ENCODE peak calls at places on chromosomes 16 and 17, in eight cellular contexts. One of them, this sample, is unnamed.

GRCh38 chr17:36980281-36980761 is 31.6 kb downstream of the AATF start:
- DNase-seq in CD8-positive, alpha-beta memory T cell: no peak
- DNase-seq in ovary: no peak
- DNase-seq in activated CD8-positive, alpha-beta memory T cell treated with anti-CD3 and anti-CD28 coated beads, Interleukin-2, amount 50 U/mL, for 48 hours: no peak
- DNase-seq in stimulated activated CD4-positive, alpha-beta T cell treated with anti-CD3 and anti-CD28 coated beads, Interleukin-1b, Interleukin-23, amount 100 ng/mL, for 1 hour: no peak
- DNase-seq in cardiac muscle cell: peak
- DNase-seq in NCI-H1436: no peak
- DNase-seq in brain microvascular endothelial cell: peak
- DNase-seq in this sample: no peak

GRCh38 chr16:77273815-77274214 is 74.6 kb downstream of the SYCE1L start:
- DNase-seq in CD8-positive, alpha-beta memory T cell: no peak
- DNase-seq in ovary: no peak
- DNase-seq in activated CD8-positive, alpha-beta memory T cell treated with anti-CD3 and anti-CD28 coated beads, Interleukin-2, amount 50 U/mL, for 48 hours: no peak
- DNase-seq in stimulated activated CD4-positive, alpha-beta T cell treated with anti-CD3 and anti-CD28 coated beads, Interleukin-1b, Interleukin-23, amount 100 ng/mL, for 1 hour: no peak
- DNase-seq in cardiac muscle cell: peak
- DNase-seq in NCI-H1436: peak
- DNase-seq in brain microvascular endothelial cell: no peak
- DNase-seq in this sample: no peak

GRCh38 chr16:24568392-24568791 is 29.0 kb downstream of the RBBP6 start:
- DNase-seq in CD8-positive, alpha-beta memory T cell: no peak
- DNase-seq in ovary: no peak
- DNase-seq in activated CD8-positive, alpha-beta memory T cell treated with anti-CD3 and anti-CD28 coated beads, Interleukin-2, amount 50 U/mL, for 48 hours: no peak
- DNase-seq in stimulated activated CD4-positive, alpha-beta T cell treated with anti-CD3 and anti-CD28 coated beads, Interleukin-1b, Interleukin-23, amount 100 ng/mL, for 1 hour: no peak
- DNase-seq in cardiac muscle cell: peak
- DNase-seq in NCI-H1436: no peak
- DNase-seq in brain microvascular endothelial cell: no peak
- DNase-seq in this sample: no peak

GRCh38 chr17:76554131-76554530 is 14.3 kb downstream of the PRCD start:
- DNase-seq in CD8-positive, alpha-beta memory T cell: no peak
- DNase-seq in ovary: no peak
- DNase-seq in activated CD8-positive, alpha-beta memory T cell treated with anti-CD3 and anti-CD28 coated beads, Interleukin-2, amount 50 U/mL, for 48 hours: no peak
- DNase-seq in stimulated activated CD4-positive, alpha-beta T cell treated with anti-CD3 and anti-CD28 coated beads, Interleukin-1b, Interleukin-23, amount 100 ng/mL, for 1 hour: no peak
- DNase-seq in cardiac muscle cell: no peak
- DNase-seq in NCI-H1436: no peak
- DNase-seq in brain microvascular endothelial cell: no peak
- DNase-seq in this sample: no peak

GRCh38 chr16:87507351-87508069 is 14.7 kb upstream of the ZCCHC14 start:
- DNase-seq in CD8-positive, alpha-beta memory T cell: no peak
- DNase-seq in ovary: no peak
- DNase-seq in activated CD8-positive, alpha-beta memory T cell treated with anti-CD3 and anti-CD28 coated beads, Interleukin-2, amount 50 U/mL, for 48 hours: no peak
- DNase-seq in stimulated activated CD4-positive, alpha-beta T cell treated with anti-CD3 and anti-CD28 coated beads, Interleukin-1b, Interleukin-23, amount 100 ng/mL, for 1 hour: no peak
- DNase-seq in cardiac muscle cell: peak
- DNase-seq in NCI-H1436: no peak
- DNase-seq in brain microvascular endothelial cell: no peak
- DNase-seq in this sample: no peak

GRCh38 chr17:37720989-37721388 is 23.9 kb downstream of the HNF1B start:
- DNase-seq in CD8-positive, alpha-beta memory T cell: no peak
- DNase-seq in ovary: no peak
- DNase-seq in activated CD8-positive, alpha-beta memory T cell treated with anti-CD3 and anti-CD28 coated beads, Interleukin-2, amount 50 U/mL, for 48 hours: no peak
- DNase-seq in stimulated activated CD4-positive, alpha-beta T cell treated with anti-CD3 and anti-CD28 coated beads, Interleukin-1b, Interleukin-23, amount 100 ng/mL, for 1 hour: no peak
- DNase-seq in cardiac muscle cell: no peak
- DNase-seq in NCI-H1436: no peak
- DNase-seq in brain microvascular endothelial cell: no peak
- DNase-seq in this sample: no peak

GRCh38 chr17:42670199-42670924 is 6.4 kb downstream of the PLEKHH3 start:
- DNase-seq in CD8-positive, alpha-beta memory T cell: peak
- DNase-seq in ovary: peak
- DNase-seq in activated CD8-positive, alpha-beta memory T cell treated with anti-CD3 and anti-CD28 coated beads, Interleukin-2, amount 50 U/mL, for 48 hours: peak
- DNase-seq in stimulated activated CD4-positive, alpha-beta T cell treated with anti-CD3 and anti-CD28 coated beads, Interleukin-1b, Interleukin-23, amount 100 ng/mL, for 1 hour: no peak
- DNase-seq in cardiac muscle cell: no peak
- DNase-seq in NCI-H1436: no peak
- DNase-seq in brain microvascular endothelial cell: no peak
- DNase-seq in this sample: no peak

GRCh38 chr16:75204410-75204758 is 2.6 kb downstream of the CTRB2 start:
- DNase-seq in CD8-positive, alpha-beta memory T cell: no peak
- DNase-seq in ovary: no peak
- DNase-seq in activated CD8-positive, alpha-beta memory T cell treated with anti-CD3 and anti-CD28 coated beads, Interleukin-2, amount 50 U/mL, for 48 hours: no peak
- DNase-seq in stimulated activated CD4-positive, alpha-beta T cell treated with anti-CD3 and anti-CD28 coated beads, Interleukin-1b, Interleukin-23, amount 100 ng/mL, for 1 hour: no peak
- DNase-seq in cardiac muscle cell: no peak
- DNase-seq in NCI-H1436: no peak
- DNase-seq in brain microvascular endothelial cell: no peak
- DNase-seq in this sample: no peak

GRCh38 chr16:73002836-73003235 is 45.1 kb downstream of the ZFHX3 start:
- DNase-seq in CD8-positive, alpha-beta memory T cell: no peak
- DNase-seq in ovary: no peak
- DNase-seq in activated CD8-positive, alpha-beta memory T cell treated with anti-CD3 and anti-CD28 coated beads, Interleukin-2, amount 50 U/mL, for 48 hours: no peak
- DNase-seq in stimulated activated CD4-positive, alpha-beta T cell treated with anti-CD3 and anti-CD28 coated beads, Interleukin-1b, Interleukin-23, amount 100 ng/mL, for 1 hour: no peak
- DNase-seq in cardiac muscle cell: no peak
- DNase-seq in NCI-H1436: no peak
- DNase-seq in brain microvascular endothelial cell: no peak
- DNase-seq in this sample: no peak

GRCh38 chr16:11097782-11098167 is 153.4 kb downstream of the CLEC16A start:
- DNase-seq in CD8-positive, alpha-beta memory T cell: no peak
- DNase-seq in ovary: no peak
- DNase-seq in activated CD8-positive, alpha-beta memory T cell treated with anti-CD3 and anti-CD28 coated beads, Interleukin-2, amount 50 U/mL, for 48 hours: no peak
- DNase-seq in stimulated activated CD4-positive, alpha-beta T cell treated with anti-CD3 and anti-CD28 coated beads, Interleukin-1b, Interleukin-23, amount 100 ng/mL, for 1 hour: no peak
- DNase-seq in cardiac muscle cell: no peak
- DNase-seq in NCI-H1436: no peak
- DNase-seq in brain microvascular endothelial cell: no peak
- DNase-seq in this sample: no peak

GRCh38 chr17:36721560-36722120 is 120.3 kb downstream of the MRM1 start:
- DNase-seq in CD8-positive, alpha-beta memory T cell: no peak
- DNase-seq in ovary: no peak
- DNase-seq in activated CD8-positive, alpha-beta memory T cell treated with anti-CD3 and anti-CD28 coated beads, Interleukin-2, amount 50 U/mL, for 48 hours: no peak
- DNase-seq in stimulated activated CD4-positive, alpha-beta T cell treated with anti-CD3 and anti-CD28 coated beads, Interleukin-1b, Interleukin-23, amount 100 ng/mL, for 1 hour: no peak
- DNase-seq in cardiac muscle cell: no peak
- DNase-seq in NCI-H1436: peak
- DNase-seq in brain microvascular endothelial cell: no peak
- DNase-seq in this sample: no peak

GRCh38 chr16:86945166-86945900 is 367.0 kb downstream of the FOXL1 start:
- DNase-seq in CD8-positive, alpha-beta memory T cell: no peak
- DNase-seq in ovary: no peak
- DNase-seq in activated CD8-positive, alpha-beta memory T cell treated with anti-CD3 and anti-CD28 coated beads, Interleukin-2, amount 50 U/mL, for 48 hours: no peak
- DNase-seq in stimulated activated CD4-positive, alpha-beta T cell treated with anti-CD3 and anti-CD28 coated beads, Interleukin-1b, Interleukin-23, amount 100 ng/mL, for 1 hour: no peak
- DNase-seq in cardiac muscle cell: no peak
- DNase-seq in NCI-H1436: no peak
- DNase-seq in brain microvascular endothelial cell: no peak
- DNase-seq in this sample: no peak

GRCh38 chr16:73289232-73289631 is 241.3 kb upstream of the ZFHX3 start:
- DNase-seq in CD8-positive, alpha-beta memory T cell: no peak
- DNase-seq in ovary: no peak
- DNase-seq in activated CD8-positive, alpha-beta memory T cell treated with anti-CD3 and anti-CD28 coated beads, Interleukin-2, amount 50 U/mL, for 48 hours: no peak
- DNase-seq in stimulated activated CD4-positive, alpha-beta T cell treated with anti-CD3 and anti-CD28 coated beads, Interleukin-1b, Interleukin-23, amount 100 ng/mL, for 1 hour: no peak
- DNase-seq in cardiac muscle cell: no peak
- DNase-seq in NCI-H1436: no peak
- DNase-seq in brain microvascular endothelial cell: no peak
- DNase-seq in this sample: no peak

GRCh38 chr17:61389670-61390478 is 9.8 kb upstream of the TBX2 start:
- DNase-seq in CD8-positive, alpha-beta memory T cell: no peak
- DNase-seq in ovary: no peak
- DNase-seq in activated CD8-positive, alpha-beta memory T cell treated with anti-CD3 and anti-CD28 coated beads, Interleukin-2, amount 50 U/mL, for 48 hours: peak
- DNase-seq in stimulated activated CD4-positive, alpha-beta T cell treated with anti-CD3 and anti-CD28 coated beads, Interleukin-1b, Interleukin-23, amount 100 ng/mL, for 1 hour: no peak
- DNase-seq in cardiac muscle cell: peak
- DNase-seq in NCI-H1436: no peak
- DNase-seq in brain microvascular endothelial cell: no peak
- DNase-seq in this sample: no peak

GRCh38 chr17:70144260-70144846 is 25.0 kb upstream of the KCNJ2 start:
- DNase-seq in CD8-positive, alpha-beta memory T cell: no peak
- DNase-seq in ovary: no peak
- DNase-seq in activated CD8-positive, alpha-beta memory T cell treated with anti-CD3 and anti-CD28 coated beads, Interleukin-2, amount 50 U/mL, for 48 hours: no peak
- DNase-seq in stimulated activated CD4-positive, alpha-beta T cell treated with anti-CD3 and anti-CD28 coated beads, Interleukin-1b, Interleukin-23, amount 100 ng/mL, for 1 hour: no peak
- DNase-seq in cardiac muscle cell: peak
- DNase-seq in NCI-H1436: no peak
- DNase-seq in brain microvascular endothelial cell: no peak
- DNase-seq in this sample: no peak

GRCh38 chr16:87686697-87687570 is 78.9 kb downstream of the KLHDC4 start:
- DNase-seq in CD8-positive, alpha-beta memory T cell: no peak
- DNase-seq in ovary: no peak
- DNase-seq in activated CD8-positive, alpha-beta memory T cell treated with anti-CD3 and anti-CD28 coated beads, Interleukin-2, amount 50 U/mL, for 48 hours: no peak
- DNase-seq in stimulated activated CD4-positive, alpha-beta T cell treated with anti-CD3 and anti-CD28 coated beads, Interleukin-1b, Interleukin-23, amount 100 ng/mL, for 1 hour: no peak
- DNase-seq in cardiac muscle cell: peak
- DNase-seq in NCI-H1436: no peak
- DNase-seq in brain microvascular endothelial cell: no peak
- DNase-seq in this sample: no peak

GRCh38 chr17:47072881-47073280 is 93.8 kb upstream of the RPRML start:
- DNase-seq in CD8-positive, alpha-beta memory T cell: no peak
- DNase-seq in ovary: no peak
- DNase-seq in activated CD8-positive, alpha-beta memory T cell treated with anti-CD3 and anti-CD28 coated beads, Interleukin-2, amount 50 U/mL, for 48 hours: no peak
- DNase-seq in stimulated activated CD4-positive, alpha-beta T cell treated with anti-CD3 and anti-CD28 coated beads, Interleukin-1b, Interleukin-23, amount 100 ng/mL, for 1 hour: no peak
- DNase-seq in cardiac muscle cell: no peak
- DNase-seq in NCI-H1436: no peak
- DNase-seq in brain microvascular endothelial cell: no peak
- DNase-seq in this sample: no peak

GRCh38 chr16:87666919-87667318 is 64.6 kb downstream of the JPH3 start:
- DNase-seq in CD8-positive, alpha-beta memory T cell: no peak
- DNase-seq in ovary: no peak
- DNase-seq in activated CD8-positive, alpha-beta memory T cell treated with anti-CD3 and anti-CD28 coated beads, Interleukin-2, amount 50 U/mL, for 48 hours: no peak
- DNase-seq in stimulated activated CD4-positive, alpha-beta T cell treated with anti-CD3 and anti-CD28 coated beads, Interleukin-1b, Interleukin-23, amount 100 ng/mL, for 1 hour: no peak
- DNase-seq in cardiac muscle cell: no peak
- DNase-seq in NCI-H1436: no peak
- DNase-seq in brain microvascular endothelial cell: no peak
- DNase-seq in this sample: no peak

GRCh38 chr17:48027322-48027981 is 10.1 kb downstream of the COPZ2 start:
- DNase-seq in CD8-positive, alpha-beta memory T cell: no peak
- DNase-seq in ovary: no peak
- DNase-seq in activated CD8-positive, alpha-beta memory T cell treated with anti-CD3 and anti-CD28 coated beads, Interleukin-2, amount 50 U/mL, for 48 hours: no peak
- DNase-seq in stimulated activated CD4-positive, alpha-beta T cell treated with anti-CD3 and anti-CD28 coated beads, Interleukin-1b, Interleukin-23, amount 100 ng/mL, for 1 hour: no peak
- DNase-seq in cardiac muscle cell: no peak
- DNase-seq in NCI-H1436: no peak
- DNase-seq in brain microvascular endothelial cell: no peak
- DNase-seq in this sample: no peak

GRCh38 chr16:66552288-66553143 is at the start of gene CKLF:
- DNase-seq in CD8-positive, alpha-beta memory T cell: peak
- DNase-seq in ovary: peak
- DNase-seq in activated CD8-positive, alpha-beta memory T cell treated with anti-CD3 and anti-CD28 coated beads, Interleukin-2, amount 50 U/mL, for 48 hours: peak
- DNase-seq in stimulated activated CD4-positive, alpha-beta T cell treated with anti-CD3 and anti-CD28 coated beads, Interleukin-1b, Interleukin-23, amount 100 ng/mL, for 1 hour: peak
- DNase-seq in cardiac muscle cell: peak
- DNase-seq in NCI-H1436: peak
- DNase-seq in brain microvascular endothelial cell: peak
- DNase-seq in this sample: peak

GRCh38 chr16:11740567-11740966 is 2.1 kb downstream of the TXNDC11 start:
- DNase-seq in CD8-positive, alpha-beta memory T cell: no peak
- DNase-seq in ovary: no peak
- DNase-seq in activated CD8-positive, alpha-beta memory T cell treated with anti-CD3 and anti-CD28 coated beads, Interleukin-2, amount 50 U/mL, for 48 hours: no peak
- DNase-seq in stimulated activated CD4-positive, alpha-beta T cell treated with anti-CD3 and anti-CD28 coated beads, Interleukin-1b, Interleukin-23, amount 100 ng/mL, for 1 hour: no peak
- DNase-seq in cardiac muscle cell: no peak
- DNase-seq in NCI-H1436: peak
- DNase-seq in brain microvascular endothelial cell: no peak
- DNase-seq in this sample: no peak

GRCh38 chr17:55410722-55411462 is 10.7 kb downstream of the MMD start:
- DNase-seq in CD8-positive, alpha-beta memory T cell: no peak
- DNase-seq in ovary: no peak
- DNase-seq in activated CD8-positive, alpha-beta memory T cell treated with anti-CD3 and anti-CD28 coated beads, Interleukin-2, amount 50 U/mL, for 48 hours: no peak
- DNase-seq in stimulated activated CD4-positive, alpha-beta T cell treated with anti-CD3 and anti-CD28 coated beads, Interleukin-1b, Interleukin-23, amount 100 ng/mL, for 1 hour: no peak
- DNase-seq in cardiac muscle cell: peak
- DNase-seq in NCI-H1436: no peak
- DNase-seq in brain microvascular endothelial cell: no peak
- DNase-seq in this sample: no peak

GRCh38 chr16:85074225-85074914 is 37.9 kb downstream of the CIBAR2 start:
- DNase-seq in CD8-positive, alpha-beta memory T cell: no peak
- DNase-seq in ovary: no peak
- DNase-seq in activated CD8-positive, alpha-beta memory T cell treated with anti-CD3 and anti-CD28 coated beads, Interleukin-2, amount 50 U/mL, for 48 hours: no peak
- DNase-seq in stimulated activated CD4-positive, alpha-beta T cell treated with anti-CD3 and anti-CD28 coated beads, Interleukin-1b, Interleukin-23, amount 100 ng/mL, for 1 hour: no peak
- DNase-seq in cardiac muscle cell: no peak
- DNase-seq in NCI-H1436: no peak
- DNase-seq in brain microvascular endothelial cell: no peak
- DNase-seq in this sample: no peak

GRCh38 chr16:88385831-88386815 is 3.4 kb downstream of the ZNF469 start:
- DNase-seq in CD8-positive, alpha-beta memory T cell: peak
- DNase-seq in ovary: peak
- DNase-seq in activated CD8-positive, alpha-beta memory T cell treated with anti-CD3 and anti-CD28 coated beads, Interleukin-2, amount 50 U/mL, for 48 hours: no peak
- DNase-seq in stimulated activated CD4-positive, alpha-beta T cell treated with anti-CD3 and anti-CD28 coated beads, Interleukin-1b, Interleukin-23, amount 100 ng/mL, for 1 hour: no peak
- DNase-seq in cardiac muscle cell: no peak
- DNase-seq in NCI-H1436: no peak
- DNase-seq in brain microvascular endothelial cell: no peak
- DNase-seq in this sample: no peak

GRCh38 chr17:81941484-81942166 is 4.5 kb upstream of the PYCR1 start:
- DNase-seq in CD8-positive, alpha-beta memory T cell: no peak
- DNase-seq in ovary: no peak
- DNase-seq in activated CD8-positive, alpha-beta memory T cell treated with anti-CD3 and anti-CD28 coated beads, Interleukin-2, amount 50 U/mL, for 48 hours: no peak
- DNase-seq in stimulated activated CD4-positive, alpha-beta T cell treated with anti-CD3 and anti-CD28 coated beads, Interleukin-1b, Interleukin-23, amount 100 ng/mL, for 1 hour: no peak
- DNase-seq in cardiac muscle cell: no peak
- DNase-seq in NCI-H1436: no peak
- DNase-seq in brain microvascular endothelial cell: no peak
- DNase-seq in this sample: no peak

GRCh38 chr16:68644715-68645493 is at the start of gene CDH3:
- DNase-seq in CD8-positive, alpha-beta memory T cell: no peak
- DNase-seq in ovary: peak
- DNase-seq in activated CD8-positive, alpha-beta memory T cell treated with anti-CD3 and anti-CD28 coated beads, Interleukin-2, amount 50 U/mL, for 48 hours: no peak
- DNase-seq in stimulated activated CD4-positive, alpha-beta T cell treated with anti-CD3 and anti-CD28 coated beads, Interleukin-1b, Interleukin-23, amount 100 ng/mL, for 1 hour: no peak
- DNase-seq in cardiac muscle cell: peak
- DNase-seq in NCI-H1436: peak
- DNase-seq in brain microvascular endothelial cell: no peak
- DNase-seq in this sample: no peak

GRCh38 chr16:9437115-9437514 is 345.7 kb downstream of the HAPSTR1 start:
- DNase-seq in CD8-positive, alpha-beta memory T cell: no peak
- DNase-seq in ovary: no peak
- DNase-seq in activated CD8-positive, alpha-beta memory T cell treated with anti-CD3 and anti-CD28 coated beads, Interleukin-2, amount 50 U/mL, for 48 hours: no peak
- DNase-seq in stimulated activated CD4-positive, alpha-beta T cell treated with anti-CD3 and anti-CD28 coated beads, Interleukin-1b, Interleukin-23, amount 100 ng/mL, for 1 hour: no peak
- DNase-seq in cardiac muscle cell: no peak
- DNase-seq in NCI-H1436: no peak
- DNase-seq in brain microvascular endothelial cell: no peak
- DNase-seq in this sample: no peak

GRCh38 chr17:29376667-29377268 is 13.4 kb upstream of the TAOK1 start:
- DNase-seq in CD8-positive, alpha-beta memory T cell: no peak
- DNase-seq in ovary: no peak
- DNase-seq in activated CD8-positive, alpha-beta memory T cell treated with anti-CD3 and anti-CD28 coated beads, Interleukin-2, amount 50 U/mL, for 48 hours: no peak
- DNase-seq in stimulated activated CD4-positive, alpha-beta T cell treated with anti-CD3 and anti-CD28 coated beads, Interleukin-1b, Interleukin-23, amount 100 ng/mL, for 1 hour: no peak
- DNase-seq in cardiac muscle cell: peak
- DNase-seq in NCI-H1436: no peak
- DNase-seq in brain microvascular endothelial cell: peak
- DNase-seq in this sample: peak

GRCh38 chr16:82701302-82702022 is 74.7 kb downstream of the CDH13 start:
- DNase-seq in CD8-positive, alpha-beta memory T cell: no peak
- DNase-seq in ovary: no peak
- DNase-seq in activated CD8-positive, alpha-beta memory T cell treated with anti-CD3 and anti-CD28 coated beads, Interleukin-2, amount 50 U/mL, for 48 hours: no peak
- DNase-seq in stimulated activated CD4-positive, alpha-beta T cell treated with anti-CD3 and anti-CD28 coated beads, Interleukin-1b, Interleukin-23, amount 100 ng/mL, for 1 hour: no peak
- DNase-seq in cardiac muscle cell: peak
- DNase-seq in NCI-H1436: no peak
- DNase-seq in brain microvascular endothelial cell: peak
- DNase-seq in this sample: no peak

GRCh38 chr17:1227917-1228751 is 42.1 kb upstream of the BHLHA9 start:
- DNase-seq in CD8-positive, alpha-beta memory T cell: peak
- DNase-seq in ovary: peak
- DNase-seq in activated CD8-positive, alpha-beta memory T cell treated with anti-CD3 and anti-CD28 coated beads, Interleukin-2, amount 50 U/mL, for 48 hours: peak
- DNase-seq in stimulated activated CD4-positive, alpha-beta T cell treated with anti-CD3 and anti-CD28 coated beads, Interleukin-1b, Interleukin-23, amount 100 ng/mL, for 1 hour: no peak
- DNase-seq in cardiac muscle cell: peak
- DNase-seq in NCI-H1436: no peak
- DNase-seq in brain microvascular endothelial cell: no peak
- DNase-seq in this sample: no peak

GRCh38 chr17:73261952-73262675 is 434 bp upstream of the CPSF4L start:
- DNase-seq in CD8-positive, alpha-beta memory T cell: no peak
- DNase-seq in ovary: peak
- DNase-seq in activated CD8-positive, alpha-beta memory T cell treated with anti-CD3 and anti-CD28 coated beads, Interleukin-2, amount 50 U/mL, for 48 hours: no peak
- DNase-seq in stimulated activated CD4-positive, alpha-beta T cell treated with anti-CD3 and anti-CD28 coated beads, Interleukin-1b, Interleukin-23, amount 100 ng/mL, for 1 hour: no peak
- DNase-seq in cardiac muscle cell: no peak
- DNase-seq in NCI-H1436: no peak
- DNase-seq in brain microvascular endothelial cell: no peak
- DNase-seq in this sample: no peak

GRCh38 chr17:13114601-13115024 is 96.8 kb upstream of the ELAC2 start:
- DNase-seq in CD8-positive, alpha-beta memory T cell: no peak
- DNase-seq in ovary: no peak
- DNase-seq in activated CD8-positive, alpha-beta memory T cell treated with anti-CD3 and anti-CD28 coated beads, Interleukin-2, amount 50 U/mL, for 48 hours: peak
- DNase-seq in stimulated activated CD4-positive, alpha-beta T cell treated with anti-CD3 and anti-CD28 coated beads, Interleukin-1b, Interleukin-23, amount 100 ng/mL, for 1 hour: no peak
- DNase-seq in cardiac muscle cell: peak
- DNase-seq in NCI-H1436: peak
- DNase-seq in brain microvascular endothelial cell: peak
- DNase-seq in this sample: peak

GRCh38 chr17:50026901-50027638 is 28.8 kb upstream of the ITGA3 start:
- DNase-seq in CD8-positive, alpha-beta memory T cell: peak
- DNase-seq in ovary: peak
- DNase-seq in activated CD8-positive, alpha-beta memory T cell treated with anti-CD3 and anti-CD28 coated beads, Interleukin-2, amount 50 U/mL, for 48 hours: peak
- DNase-seq in stimulated activated CD4-positive, alpha-beta T cell treated with anti-CD3 and anti-CD28 coated beads, Interleukin-1b, Interleukin-23, amount 100 ng/mL, for 1 hour: peak
- DNase-seq in cardiac muscle cell: peak
- DNase-seq in NCI-H1436: peak
- DNase-seq in brain microvascular endothelial cell: peak
- DNase-seq in this sample: peak

GRCh38 chr17:35460354-35460851 is 11.8 kb upstream of the SLFN13 start:
- DNase-seq in CD8-positive, alpha-beta memory T cell: peak
- DNase-seq in ovary: no peak
- DNase-seq in activated CD8-positive, alpha-beta memory T cell treated with anti-CD3 and anti-CD28 coated beads, Interleukin-2, amount 50 U/mL, for 48 hours: peak
- DNase-seq in stimulated activated CD4-positive, alpha-beta T cell treated with anti-CD3 and anti-CD28 coated beads, Interleukin-1b, Interleukin-23, amount 100 ng/mL, for 1 hour: no peak
- DNase-seq in cardiac muscle cell: no peak
- DNase-seq in NCI-H1436: peak
- DNase-seq in brain microvascular endothelial cell: no peak
- DNase-seq in this sample: no peak